ENCODE peak calls at places on chromosomes 13 and 19, in five cellular contexts. O is immature natural killer cell; W is naive thymus-derived CD8-positive, alpha-beta T cell; G is psoas muscle; X is left ventricle myocardium superior. A is an unnamed sample.

GRCh38 chr19:49869484-49870308 is 2.3 kb upstream of the PNKP start:
- DNase-seq in X (peak; percentile 96), W (peak; percentile 84), O (peak; percentile 96), G (peak; percentile 93), A (peak; percentile 100)

GRCh38 chr13:94195715-94196114 is 283.8 kb downstream of the DCT start:
- DNase-seq in W (no peak), X (no peak), G (no peak), O (no peak), A (no peak)

GRCh38 chr13:105193026-105193425 is 1342.4 kb downstream of the EFNB2 start:
- DNase-seq in G (no peak), X (no peak), W (no peak), O (no peak), A (no peak)

GRCh38 chr13:75153834-75154233 is 328.1 kb downstream of the TBC1D4 start:
- DNase-seq in W (no peak), G (no peak), X (no peak), O (no peak), A (peak; percentile 22)

GRCh38 chr13:30113531-30113930 is 193.8 kb downstream of the KATNAL1 start:
- DNase-seq in O (no peak), W (no peak), X (no peak), G (no peak), A (no peak)

GRCh38 chr19:4534836-4535658 is at the start of gene PLIN5:
- DNase-seq in O (peak; percentile 6), X (peak; percentile 89), G (peak; percentile 84), W (peak; percentile 39), A (no peak)

GRCh38 chr13:112229992-112230872 is 145.9 kb upstream of the SPACA7 start:
- DNase-seq in G (no peak), W (no peak), X (no peak), O (no peak), A (no peak)

GRCh38 chr19:8814176-8814575 is 17.9 kb downstream of the ZNF558 start:
- DNase-seq in W (no peak), X (no peak), G (no peak), O (no peak), A (no peak)